ENCODE peak calls at places on chromosomes 1 and 21, in seven cellular contexts. N is transverse colon, V is GM23338, F is breast epithelium, X is suprapubic skin, W is stomach, S is K562. P is an unnamed sample.

GRCh38 chr1:83693409-83694126 is 305.4 kb downstream of the TTLL7 start:
- DNase-seq in N (no peak), V (peak; percentile 43), F (no peak), X (no peak), W (no peak), S (no peak), P (no peak)

GRCh38 chr1:230265200-230266115 is 160.7 kb downstream of the PGBD5 start:
- DNase-seq in N (no peak), V (no peak), F (no peak), X (peak; percentile 53), W (no peak), S (no peak), P (no peak)

GRCh38 chr1:43975249-43975961 is 645 bp downstream of the ATP6V0B start:
- DNase-seq in N (peak; percentile 73), V (peak; percentile 56), F (peak; percentile 62), X (peak; percentile 84), W (peak; percentile 74), S (peak; percentile 70), P (no peak)

GRCh38 chr1:206466840-206467649 is 3.2 kb upstream of the IKBKE start:
- DNase-seq in N (no peak), V (no peak), F (no peak), X (no peak), W (no peak), S (no peak), P (no peak)

GRCh38 chr1:151832318-151832984 is 849 bp upstream of the RORC start:
- DNase-seq in N (peak; percentile 87), V (no peak), F (peak; percentile 97), X (peak; percentile 83), W (peak; percentile 98), S (no peak), P (no peak)

GRCh38 chr1:236875975-236876374 is 80.9 kb downstream of the MTR start:
- DNase-seq in N (no peak), V (no peak), F (no peak), X (no peak), W (no peak), S (no peak), P (no peak)

GRCh38 chr1:208207388-208208131 is 36.6 kb downstream of the PLXNA2 start:
- DNase-seq in N (no peak), V (peak; percentile 17), F (peak; percentile 82), X (no peak), W (peak; percentile 90), S (no peak), P (no peak)

GRCh38 chr1:110393691-110394564 is 3.1 kb upstream of the SLC16A4 start:
- DNase-seq in N (peak; percentile 32), V (no peak), F (no peak), X (no peak), W (no peak), S (no peak), P (no peak)

GRCh38 chr1:33256701-33257387 is 552 bp downstream of the ZNF362 start:
- DNase-seq in N (peak; percentile 76), V (peak; percentile 49), F (peak; percentile 38), X (no peak), W (peak; percentile 78), S (peak; percentile 32), P (peak; percentile 10)

GRCh38 chr1:203486618-203487370 is 7.2 kb upstream of the OPTC start:
- DNase-seq in N (no peak), V (no peak), F (no peak), X (no peak), W (no peak), S (no peak), P (no peak)

GRCh38 chr1:243723458-243724043 is 126.5 kb downstream of the AKT3 start:
- DNase-seq in N (no peak), V (no peak), F (no peak), X (no peak), W (no peak), S (no peak), P (no peak)

GRCh38 chr1:200670215-200671118 is 760 bp upstream of the DDX59 start:
- DNase-seq in N (peak; percentile 51), V (peak; percentile 49), F (no peak), X (no peak), W (peak; percentile 34), S (peak; percentile 74), P (no peak)

GRCh38 chr1:52670599-52670998 is 27.5 kb downstream of the COA7 start:
- DNase-seq in N (no peak), V (no peak), F (no peak), X (no peak), W (no peak), S (no peak), P (no peak)

GRCh38 chr1:4650486-4650885 is 3.9 kb upstream of the AJAP1 start:
- DNase-seq in N (no peak), V (no peak), F (peak; percentile 32), X (no peak), W (no peak), S (no peak), P (no peak)

GRCh38 chr1:228210076-228210651 is 2.3 kb downstream of the OBSCN start:
- DNase-seq in N (no peak), V (no peak), F (peak; percentile 9), X (no peak), W (no peak), S (no peak), P (no peak)

GRCh38 chr1:214241060-214241459 is 39.9 kb upstream of the SMYD2 start:
- DNase-seq in N (no peak), V (no peak), F (no peak), X (no peak), W (no peak), S (no peak), P (no peak)

DNA sequence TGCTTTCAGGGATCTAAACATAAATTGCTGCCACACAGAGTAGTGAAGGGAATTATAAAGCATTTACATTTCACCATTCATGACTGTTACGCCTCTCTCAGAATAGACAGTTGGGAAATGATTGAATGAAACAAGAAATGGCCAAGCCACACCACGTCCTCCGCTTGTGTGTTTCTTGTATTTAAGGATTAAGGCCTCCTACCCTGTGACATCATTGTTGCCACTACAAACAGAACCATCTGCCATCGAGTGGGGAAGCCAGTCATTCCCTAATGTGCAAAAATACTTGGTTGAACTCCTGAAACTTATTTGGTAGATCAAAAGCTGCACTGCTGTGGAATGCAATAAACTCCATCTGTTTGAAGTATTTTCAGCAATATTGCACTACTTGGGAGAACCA is 99.1 kb upstream of the C1orf105 start:
- DNase-seq in N (no peak), V (no peak), F (no peak), X (no peak), W (no peak), S (no peak), P (no peak)
- TF ChIP-seq POLR2AphosphoS5 in N (no peak), V (no peak), F (no peak), X (no peak), W (no peak), S (no peak), P (no peak)

GRCh38 chr1:16955186-16955585 is 25.2 kb downstream of the MFAP2 start:
- DNase-seq in N (no peak), V (no peak), F (no peak), X (no peak), W (no peak), S (no peak), P (no peak)

GRCh38 chr1:16958475-16958874 is 21.9 kb downstream of the MFAP2 start:
- DNase-seq in N (no peak), V (no peak), F (no peak), X (no peak), W (no peak), S (no peak), P (no peak)

GRCh38 chr1:16956775-16957174 is 23.6 kb downstream of the MFAP2 start:
- DNase-seq in N (no peak), V (no peak), F (no peak), X (no peak), W (no peak), S (no peak), P (no peak)

GRCh38 chr1:16954579-16954978 is 25.8 kb downstream of the MFAP2 start:
- DNase-seq in N (no peak), V (no peak), F (no peak), X (no peak), W (no peak), S (no peak), P (no peak)
- TF ChIP-seq POLR2AphosphoS5 in N (no peak), V (no peak), F (no peak), X (no peak), W (no peak), S (no peak), P (no peak)

GRCh38 chr1:54922921-54923421 is 36.0 kb upstream of the DHCR24 start:
- DNase-seq in N (no peak), V (no peak), F (peak; percentile 76), X (no peak), W (peak; percentile 33), S (no peak), P (no peak)

GRCh38 chr1:54929700-54930099 is 42.7 kb upstream of the DHCR24 start:
- DNase-seq in N (no peak), V (no peak), F (no peak), X (no peak), W (no peak), S (no peak), P (no peak)

GRCh38 chr1:54928327-54928726 is 41.3 kb upstream of the DHCR24 start:
- DNase-seq in N (no peak), V (no peak), F (no peak), X (no peak), W (no peak), S (no peak), P (no peak)

GRCh38 chr1:54927475-54928240 is 40.7 kb upstream of the DHCR24 start:
- DNase-seq in N (no peak), V (no peak), F (peak; percentile 37), X (no peak), W (peak; percentile 35), S (peak; percentile 20), P (peak; percentile 64)

GRCh38 chr1:54926955-54927354 is 40.0 kb upstream of the DHCR24 start:
- DNase-seq in N (no peak), V (no peak), F (no peak), X (no peak), W (no peak), S (no peak), P (no peak)
- TF ChIP-seq POLR2AphosphoS5 in N (no peak), V (no peak), F (no peak), X (no peak), W (no peak), S (no peak), P (no peak)

DNA sequence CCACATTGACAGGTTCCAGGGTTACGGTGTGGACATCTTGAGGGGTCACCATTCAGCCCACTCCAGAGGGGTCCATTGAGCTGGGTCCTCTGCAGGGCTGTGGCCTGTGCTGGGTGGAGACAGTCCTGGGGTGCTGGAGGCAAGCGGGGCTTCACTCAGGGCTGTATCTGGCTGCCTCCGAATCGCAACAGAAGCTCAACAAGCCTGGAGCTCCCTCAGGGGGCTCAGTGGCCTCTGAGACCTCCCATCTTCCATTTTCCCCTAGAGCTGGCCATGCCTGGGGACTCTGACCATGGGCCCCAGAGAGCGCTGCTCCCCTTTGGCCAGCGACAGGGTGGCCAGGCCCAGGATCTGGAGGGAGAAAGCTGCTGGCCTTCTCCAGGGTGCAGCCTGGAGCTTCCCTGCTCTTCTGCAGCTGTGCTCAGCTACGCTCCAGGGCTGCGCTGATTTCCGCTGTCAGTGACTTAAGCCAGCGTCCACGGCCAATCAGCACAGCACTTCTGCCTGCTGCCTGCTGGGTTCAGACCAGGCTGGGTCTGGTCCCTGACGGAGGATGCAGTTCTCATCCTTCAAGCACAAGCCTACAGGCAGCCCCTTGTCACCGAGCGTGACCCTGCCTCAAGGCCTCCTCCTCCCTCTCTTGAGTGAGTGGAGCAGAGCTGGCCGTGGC is 44.9 kb upstream of the ADARB1 start:
- DNase-seq in N (no peak), V (peak; percentile 63), F (no peak), X (peak; percentile 55), W (no peak), S (peak; percentile 51), P (no peak)
- TF ChIP-seq POLR2AphosphoS5 in N (no peak), V (no peak), F (no peak), X (no peak), W (no peak), S (no peak), P (no peak)

P was measured in SK-N-MC.